ENCODE peak calls at places on chromosomes 1 and 21, in six cellular contexts. One of them, this sample, is unnamed.

GRCh38 chr1:76465030-76465429 is 390.5 kb downstream of the ST6GALNAC3 start:
- DNase-seq in CD8-positive, alpha-beta memory T cell: no peak
- DNase-seq in BJ: no peak
- DNase-seq in hepatocyte: no peak
- DNase-seq in astrocyte of the cerebellum: no peak
- DNase-seq in endothelial cell of umbilical vein: peak
- DNase-seq in this sample: no peak

GRCh38 chr1:18871401-18872070 is 12.1 kb upstream of the TAS1R2 start:
- DNase-seq in CD8-positive, alpha-beta memory T cell: no peak
- DNase-seq in BJ: no peak
- DNase-seq in hepatocyte: no peak
- DNase-seq in astrocyte of the cerebellum: no peak
- DNase-seq in endothelial cell of umbilical vein: no peak
- DNase-seq in this sample: no peak

GRCh38 chr1:184150776-184151531 is 99.4 kb downstream of the TSEN15 start:
- DNase-seq in CD8-positive, alpha-beta memory T cell: no peak
- DNase-seq in BJ: no peak
- DNase-seq in hepatocyte: no peak
- DNase-seq in endothelial cell of umbilical vein: peak
- DNase-seq in astrocyte of the cerebellum: peak
- DNase-seq in this sample: no peak

GRCh38 chr1:94772230-94772641 is 47.9 kb upstream of the SLC44A3 start:
- DNase-seq in endothelial cell of umbilical vein: no peak
- DNase-seq in CD8-positive, alpha-beta memory T cell: no peak
- DNase-seq in astrocyte of the cerebellum: no peak
- DNase-seq in hepatocyte: peak
- DNase-seq in BJ: no peak
- DNase-seq in this sample: no peak

GRCh38 chr21:34189506-34189905 is 116.1 kb downstream of the MRPS6 start:
- DNase-seq in astrocyte of the cerebellum: no peak
- DNase-seq in endothelial cell of umbilical vein: no peak
- DNase-seq in CD8-positive, alpha-beta memory T cell: no peak
- DNase-seq in BJ: no peak
- DNase-seq in hepatocyte: no peak
- DNase-seq in this sample: no peak

GRCh38 chr1:231202125-231202633 is 38.8 kb upstream of the GNPAT start:
- DNase-seq in BJ: no peak
- DNase-seq in endothelial cell of umbilical vein: no peak
- DNase-seq in hepatocyte: no peak
- DNase-seq in CD8-positive, alpha-beta memory T cell: no peak
- DNase-seq in astrocyte of the cerebellum: no peak
- DNase-seq in this sample: no peak

GRCh38 chr1:221704291-221704690 is 37.6 kb downstream of the DUSP10 start:
- DNase-seq in astrocyte of the cerebellum: no peak
- DNase-seq in BJ: no peak
- DNase-seq in endothelial cell of umbilical vein: no peak
- DNase-seq in CD8-positive, alpha-beta memory T cell: no peak
- DNase-seq in hepatocyte: no peak
- DNase-seq in this sample: peak

GRCh38 chr21:41908829-41909228 is 29.7 kb upstream of the PRDM15 start:
- DNase-seq in astrocyte of the cerebellum: no peak
- DNase-seq in BJ: no peak
- DNase-seq in CD8-positive, alpha-beta memory T cell: no peak
- DNase-seq in endothelial cell of umbilical vein: no peak
- DNase-seq in hepatocyte: no peak
- DNase-seq in this sample: no peak

GRCh38 chr21:43893536-43894205 is 28.6 kb downstream of the AGPAT3 start:
- DNase-seq in astrocyte of the cerebellum: no peak
- DNase-seq in BJ: no peak
- DNase-seq in CD8-positive, alpha-beta memory T cell: no peak
- DNase-seq in hepatocyte: no peak
- DNase-seq in endothelial cell of umbilical vein: peak
- DNase-seq in this sample: no peak

GRCh38 chr1:40042337-40042736 is 1.8 kb downstream of the CAP1 start:
- DNase-seq in astrocyte of the cerebellum: no peak
- DNase-seq in BJ: no peak
- DNase-seq in CD8-positive, alpha-beta memory T cell: no peak
- DNase-seq in hepatocyte: no peak
- DNase-seq in endothelial cell of umbilical vein: peak
- DNase-seq in this sample: no peak

GRCh38 chr1:117060441-117061317 is 553 bp downstream of the TTF2 start:
- DNase-seq in hepatocyte: peak
- DNase-seq in endothelial cell of umbilical vein: peak
- DNase-seq in BJ: no peak
- DNase-seq in CD8-positive, alpha-beta memory T cell: peak
- DNase-seq in astrocyte of the cerebellum: no peak
- DNase-seq in this sample: no peak

GRCh38 chr1:194289569-194290266 is 1103.3 kb upstream of the B3GALT2 start:
- DNase-seq in BJ: no peak
- DNase-seq in hepatocyte: no peak
- DNase-seq in endothelial cell of umbilical vein: no peak
- DNase-seq in astrocyte of the cerebellum: no peak
- DNase-seq in CD8-positive, alpha-beta memory T cell: peak
- DNase-seq in this sample: no peak

GRCh38 chr1:93081716-93082115 is 2.6 kb downstream of the MTF2 start:
- DNase-seq in hepatocyte: no peak
- DNase-seq in CD8-positive, alpha-beta memory T cell: no peak
- DNase-seq in endothelial cell of umbilical vein: peak
- DNase-seq in BJ: no peak
- DNase-seq in astrocyte of the cerebellum: peak
- DNase-seq in this sample: peak

GRCh38 chr1:121443131-121443530 is 258.4 kb downstream of the SRGAP2C start:
- DNase-seq in BJ: peak
- DNase-seq in astrocyte of the cerebellum: no peak
- DNase-seq in endothelial cell of umbilical vein: peak
- DNase-seq in hepatocyte: no peak
- DNase-seq in CD8-positive, alpha-beta memory T cell: no peak
- DNase-seq in this sample: peak

GRCh38 chr1:25567710-25568089 is 24.3 kb downstream of the LDLRAP1 start:
- DNase-seq in hepatocyte: no peak
- DNase-seq in BJ: no peak
- DNase-seq in endothelial cell of umbilical vein: no peak
- DNase-seq in CD8-positive, alpha-beta memory T cell: no peak
- DNase-seq in astrocyte of the cerebellum: no peak
- DNase-seq in this sample: no peak

GRCh38 chr1:208098758-208099157 is 145.4 kb downstream of the PLXNA2 start:
- DNase-seq in hepatocyte: no peak
- DNase-seq in CD8-positive, alpha-beta memory T cell: no peak
- DNase-seq in BJ: no peak
- DNase-seq in astrocyte of the cerebellum: no peak
- DNase-seq in endothelial cell of umbilical vein: no peak
- DNase-seq in this sample: no peak

GRCh38 chr1:171653796-171654704 is 1.6 kb upstream of the MYOC start:
- DNase-seq in astrocyte of the cerebellum: no peak
- DNase-seq in hepatocyte: no peak
- DNase-seq in CD8-positive, alpha-beta memory T cell: no peak
- DNase-seq in endothelial cell of umbilical vein: no peak
- DNase-seq in BJ: no peak
- DNase-seq in this sample: no peak

GRCh38 chr21:42258150-42258884 is 39.4 kb downstream of the ABCG1 start:
- DNase-seq in BJ: no peak
- DNase-seq in endothelial cell of umbilical vein: peak
- DNase-seq in hepatocyte: peak
- DNase-seq in CD8-positive, alpha-beta memory T cell: peak
- DNase-seq in astrocyte of the cerebellum: no peak
- DNase-seq in this sample: no peak

GRCh38 chr1:24112381-24113169 is 640 bp upstream of the MYOM3 start:
- DNase-seq in hepatocyte: peak
- DNase-seq in astrocyte of the cerebellum: peak
- DNase-seq in endothelial cell of umbilical vein: peak
- DNase-seq in CD8-positive, alpha-beta memory T cell: peak
- DNase-seq in BJ: no peak
- DNase-seq in this sample: peak

GRCh38 chr1:94004924-94005323 is 95.7 kb upstream of the GCLM start:
- DNase-seq in BJ: no peak
- DNase-seq in astrocyte of the cerebellum: no peak
- DNase-seq in endothelial cell of umbilical vein: no peak
- DNase-seq in CD8-positive, alpha-beta memory T cell: no peak
- DNase-seq in hepatocyte: no peak
- DNase-seq in this sample: no peak

DNA sequence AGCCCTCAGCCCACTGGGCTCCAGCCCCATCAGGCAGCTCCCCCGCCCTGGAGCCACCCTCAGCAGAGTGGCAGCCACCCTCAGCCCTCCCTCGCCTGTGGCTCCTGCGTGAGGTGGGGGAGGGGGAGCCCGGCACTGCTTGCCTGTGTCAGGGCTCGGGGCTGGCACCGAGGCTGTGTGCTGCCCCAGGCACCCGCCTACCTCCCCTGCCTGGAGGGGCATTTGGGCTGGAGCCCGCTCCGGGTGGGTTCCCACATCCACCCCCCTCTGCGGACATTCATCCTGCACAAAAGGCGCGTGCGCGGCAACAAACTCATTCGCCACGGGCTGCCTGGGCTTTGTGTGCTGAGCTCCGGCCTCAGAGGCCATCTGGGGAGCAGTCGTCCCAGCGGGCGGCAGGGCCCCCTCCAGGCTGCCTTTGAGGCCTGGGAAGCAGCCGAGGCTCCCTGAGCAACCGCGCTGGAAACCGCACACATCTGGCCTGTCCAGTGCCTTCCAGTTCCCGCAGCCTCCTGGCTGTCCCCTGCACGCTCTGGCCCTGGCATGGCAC is 12.6 kb upstream of the TNFRSF14 start:
- DNase-seq in endothelial cell of umbilical vein: no peak
- DNase-seq in hepatocyte: peak
- DNase-seq in BJ: no peak
- DNase-seq in astrocyte of the cerebellum: no peak
- DNase-seq in CD8-positive, alpha-beta memory T cell: peak
- DNase-seq in this sample: no peak
- H3K4me3 ChIP-seq in endothelial cell of umbilical vein: no peak
- H3K4me3 ChIP-seq in hepatocyte: no peak
- H3K4me3 ChIP-seq in BJ: no peak
- H3K4me3 ChIP-seq in astrocyte of the cerebellum: no peak
- H3K4me3 ChIP-seq in CD8-positive, alpha-beta memory T cell: no peak
- H3K4me3 ChIP-seq in this sample: no peak

DNA sequence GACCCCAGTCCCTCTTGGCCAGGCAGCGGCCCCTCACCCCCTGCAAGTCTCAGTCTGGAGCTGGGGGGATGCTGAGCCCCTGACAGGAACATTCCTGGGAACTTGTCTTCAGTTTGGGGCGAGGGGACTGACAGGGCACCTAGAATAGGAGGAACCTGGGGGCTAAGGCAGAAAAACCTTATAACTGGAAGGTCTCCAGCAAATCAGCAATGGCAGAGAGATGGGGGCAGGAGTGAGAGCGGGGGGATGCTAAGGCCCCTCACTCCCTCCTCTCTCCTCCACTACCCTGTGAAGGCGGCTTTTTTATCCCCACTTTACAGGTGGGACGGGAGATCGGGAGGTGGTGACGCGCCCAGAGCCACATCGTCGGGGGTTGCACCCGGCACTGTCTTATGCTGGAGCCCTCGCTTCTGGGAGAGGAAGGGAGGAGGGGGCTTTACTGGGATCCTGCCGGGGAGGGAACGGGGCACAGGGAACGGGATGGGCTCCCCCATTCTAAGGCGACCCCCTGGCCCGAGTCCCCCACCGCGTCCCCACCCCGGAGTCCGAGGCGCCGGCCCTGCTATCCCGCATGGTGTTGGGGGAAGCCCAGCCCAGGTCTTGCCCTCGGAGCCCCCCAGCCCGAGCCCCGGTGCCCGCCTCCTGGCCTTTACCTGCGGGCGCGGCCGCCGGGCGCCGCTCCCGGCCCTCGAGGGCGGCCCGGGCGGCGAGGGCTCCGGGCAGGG is 456 bp downstream of the COL8A2 start:
- DNase-seq in CD8-positive, alpha-beta memory T cell: no peak
- DNase-seq in hepatocyte: no peak
- DNase-seq in endothelial cell of umbilical vein: no peak
- DNase-seq in BJ: no peak
- DNase-seq in astrocyte of the cerebellum: no peak
- DNase-seq in this sample: no peak
- H3K4me3 ChIP-seq in CD8-positive, alpha-beta memory T cell: no peak
- H3K4me3 ChIP-seq in hepatocyte: no peak
- H3K4me3 ChIP-seq in endothelial cell of umbilical vein: no peak
- H3K4me3 ChIP-seq in BJ: peak
- H3K4me3 ChIP-seq in astrocyte of the cerebellum: peak
- H3K4me3 ChIP-seq in this sample: peak

DNA sequence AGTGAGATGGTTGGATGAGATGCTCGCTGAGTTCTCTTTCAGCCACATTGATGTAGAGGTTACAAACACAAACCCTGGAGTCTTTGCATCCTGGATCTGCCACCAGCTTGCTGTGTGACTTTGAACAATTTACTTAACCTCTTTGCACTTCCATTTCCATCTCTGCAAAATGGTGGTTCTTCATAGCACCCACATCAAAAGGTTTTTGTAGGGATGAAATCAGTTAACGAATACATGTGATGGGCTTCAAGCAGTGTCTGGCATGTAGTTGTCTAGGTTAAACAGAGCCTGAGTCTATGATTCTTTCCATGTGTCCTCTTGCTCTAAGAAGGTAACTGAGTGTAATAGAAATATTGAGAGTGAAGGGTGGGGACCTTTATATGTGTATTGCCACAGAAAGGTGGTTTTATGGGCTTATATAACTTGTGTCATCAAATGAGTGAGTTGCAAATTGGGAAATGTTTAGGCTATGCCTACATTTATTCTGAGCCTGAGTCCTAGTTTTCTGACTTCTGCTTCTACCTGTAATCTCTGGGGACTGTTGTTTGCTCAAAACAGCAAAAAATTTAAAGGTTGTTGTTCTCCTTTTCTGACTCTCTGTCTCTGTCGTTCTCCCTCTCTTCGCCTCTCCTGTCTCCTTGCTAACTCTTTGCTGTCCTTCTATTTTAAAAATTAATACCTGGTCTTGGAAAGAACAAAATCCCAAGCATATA is 27.3 kb upstream of the LRRN2 start:
- DNase-seq in astrocyte of the cerebellum: no peak
- DNase-seq in CD8-positive, alpha-beta memory T cell: no peak
- DNase-seq in endothelial cell of umbilical vein: no peak
- DNase-seq in BJ: no peak
- DNase-seq in hepatocyte: no peak
- DNase-seq in this sample: no peak
- H3K4me3 ChIP-seq in astrocyte of the cerebellum: no peak
- H3K4me3 ChIP-seq in CD8-positive, alpha-beta memory T cell: no peak
- H3K4me3 ChIP-seq in endothelial cell of umbilical vein: no peak
- H3K4me3 ChIP-seq in BJ: no peak
- H3K4me3 ChIP-seq in hepatocyte: no peak
- H3K4me3 ChIP-seq in this sample: no peak

GRCh38 chr1:48177257-48177656 is 45.3 kb upstream of the SLC5A9 start:
- DNase-seq in hepatocyte: no peak
- DNase-seq in BJ: no peak
- DNase-seq in CD8-positive, alpha-beta memory T cell: no peak
- DNase-seq in endothelial cell of umbilical vein: peak
- DNase-seq in astrocyte of the cerebellum: no peak
- DNase-seq in this sample: no peak

GRCh38 chr1:48187969-48188563 is 34.5 kb upstream of the SLC5A9 start:
- DNase-seq in hepatocyte: no peak
- DNase-seq in astrocyte of the cerebellum: no peak
- DNase-seq in BJ: no peak
- DNase-seq in endothelial cell of umbilical vein: no peak
- DNase-seq in CD8-positive, alpha-beta memory T cell: no peak
- DNase-seq in this sample: no peak

DNA sequence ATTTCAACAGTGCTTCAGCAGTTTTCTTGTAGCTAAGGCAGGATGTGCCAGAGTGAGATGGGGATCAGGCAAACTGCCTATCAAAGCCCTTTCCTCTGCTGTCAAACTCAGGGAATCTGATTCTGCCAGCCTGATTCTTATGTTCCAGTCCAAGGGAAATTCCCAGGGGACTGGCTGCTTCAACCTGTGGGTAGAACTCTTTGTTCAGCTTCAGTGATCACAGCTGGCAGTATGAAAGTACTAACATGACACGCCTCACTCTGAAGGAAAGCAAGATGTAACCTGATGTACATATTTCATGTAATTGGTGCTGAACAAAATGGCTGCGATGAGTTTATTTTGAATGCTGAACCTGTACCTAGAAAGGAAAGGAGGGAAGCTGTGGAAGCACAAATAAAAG is 40.1 kb upstream of the SLC5A9 start:
- DNase-seq in endothelial cell of umbilical vein: no peak
- DNase-seq in CD8-positive, alpha-beta memory T cell: no peak
- DNase-seq in BJ: no peak
- DNase-seq in astrocyte of the cerebellum: no peak
- DNase-seq in hepatocyte: no peak
- DNase-seq in this sample: no peak
- H3K4me3 ChIP-seq in endothelial cell of umbilical vein: no peak
- H3K4me3 ChIP-seq in CD8-positive, alpha-beta memory T cell: no peak
- H3K4me3 ChIP-seq in BJ: no peak
- H3K4me3 ChIP-seq in astrocyte of the cerebellum: no peak
- H3K4me3 ChIP-seq in hepatocyte: no peak
- H3K4me3 ChIP-seq in this sample: no peak